ENCODE peak calls at places on chromosomes 12 and 14, in five cellular contexts. T is WTC11; S is activated CD4-positive, alpha-beta T cell treated with anti-CD3 and anti-CD28 coated beads, Interleukin-2, amount 50 U/mL, for 24 hours; V is stimulated activated CD4-positive, alpha-beta T cell treated with anti-CD3 and anti-CD28 coated beads, Interleukin-12 subunit alpha, Interleukin-12 subunit beta, amount 100 ng/mL, for 4 hours; M is NCI-H774. Q is an unnamed sample.

GRCh38 chr12:89947437-89948265 is 239.0 kb upstream of the ATP2B1 start:
- DNase-seq in T (no peak), S (no peak), V (no peak), M (no peak), Q (no peak)

GRCh38 chr12:68370006-68370590 is 37.9 kb upstream of the MDM1 start:
- DNase-seq in T (no peak), S (no peak), V (no peak), M (no peak), Q (no peak)

GRCh38 chr14:98766818-98767217 is 505.2 kb downstream of the BCL11B start:
- DNase-seq in T (no peak), S (no peak), V (no peak), M (no peak), Q (no peak)

GRCh38 chr14:104094056-104094708 is 8.7 kb downstream of the ASPG start:
- DNase-seq in T (peak; percentile 9), S (no peak), V (no peak), M (no peak), Q (no peak)

GRCh38 chr14:59451849-59452248 is 13.3 kb downstream of the GPR135 start:
- DNase-seq in T (no peak), S (no peak), V (no peak), M (no peak), Q (no peak)

GRCh38 chr14:33686856-33687255 is 264.0 kb downstream of the EGLN3 start:
- DNase-seq in T (no peak), S (no peak), V (no peak), M (no peak), Q (no peak)

GRCh38 chr12:2301531-2302461 is 249.0 kb downstream of the CACNA1C start:
- DNase-seq in T (no peak), S (no peak), V (no peak), M (no peak), Q (no peak)

GRCh38 chr14:41051801-41052200 is 554.9 kb upstream of the LRFN5 start:
- DNase-seq in T (peak; percentile 41), S (no peak), V (no peak), M (no peak), Q (no peak)

GRCh38 chr12:108332791-108333382 is 6.2 kb downstream of the CMKLR1 start:
- DNase-seq in T (no peak), S (no peak), V (no peak), M (no peak), Q (no peak)

GRCh38 chr12:117662620-117663395 is 301.4 kb upstream of the NOS1 start:
- DNase-seq in T (no peak), S (no peak), V (no peak), M (no peak), Q (no peak)

GRCh38 chr14:67187826-67188225 is 1.4 kb upstream of the GARIN2 start:
- DNase-seq in T (no peak), S (no peak), V (no peak), M (no peak), Q (no peak)

GRCh38 chr12:55039761-55040160 is 20.0 kb downstream of the NEUROD4 start:
- DNase-seq in T (no peak), S (no peak), V (no peak), M (no peak), Q (no peak)

GRCh38 chr12:80936642-80937390 is 918 bp downstream of the LIN7A start:
- DNase-seq in T (peak; percentile 79), S (no peak), V (no peak), M (peak; percentile 79), Q (peak; percentile 68)

GRCh38 chr14:20617138-20618003 is 24.1 kb downstream of the OR6S1 start:
- DNase-seq in T (no peak), S (no peak), V (no peak), M (no peak), Q (no peak)